ENCODE peak calls at places on chromosomes 16 and 17, in seven cellular contexts. W is fibroblast of lung, U is body of pancreas, P is GM13977, K is glutamatergic neuron, V is progenitor cell of endocrine pancreas, T is adrenal gland. S is an unnamed sample.

GRCh38 chr17:17722081-17722905 is 41.0 kb downstream of the RAI1 start:
- DNase-seq in T (peak; percentile 75), P (peak; percentile 49), K (peak; percentile 52), V (no peak), W (peak; percentile 61), U (no peak), S (peak; percentile 25)

GRCh38 chr17:67324330-67324729 is 42.0 kb downstream of the PSMD12 start:
- DNase-seq in U (no peak), P (no peak), K (no peak), T (peak; percentile 24), W (no peak), V (no peak), S (no peak)

GRCh38 chr16:68475071-68475470 is 26.8 kb upstream of the SMPD3 start:
- DNase-seq in K (no peak), U (no peak), W (no peak), V (no peak), P (no peak), T (no peak), S (no peak)

GRCh38 chr17:57187391-57187790 is 68.9 kb upstream of the MSI2 start:
- DNase-seq in K (no peak), U (no peak), V (no peak), W (no peak), T (no peak), P (no peak), S (no peak)

GRCh38 chr17:5485270-5486205 is at the start of gene DERL2:
- DNase-seq in V (no peak), W (peak; percentile 36), T (no peak), U (no peak), P (no peak), K (no peak), S (no peak)

GRCh38 chr16:22035094-22035675 is 27.3 kb downstream of the MOSMO start:
- DNase-seq in W (no peak), K (no peak), U (no peak), T (no peak), P (peak; percentile 34), V (no peak), S (no peak)

GRCh38 chr17:63601439-63602371 is 1.0 kb downstream of the TACO1 start:
- DNase-seq in V (no peak), U (no peak), W (peak; percentile 29), P (peak; percentile 23), K (no peak), T (no peak), S (no peak)

GRCh38 chr17:245020-245419 is 63.6 kb upstream of the DOC2B start:
- DNase-seq in U (peak; percentile 2), T (no peak), V (no peak), K (no peak), P (no peak), W (no peak), S (no peak)

GRCh38 chr17:27668488-27668823 is 37.5 kb downstream of the LGALS9 start:
- DNase-seq in V (no peak), P (no peak), U (no peak), K (peak; percentile 3), T (no peak), W (no peak), S (no peak)

GRCh38 chr17:33292981-33293867 is at the start of gene ASIC2:
- DNase-seq in T (peak; percentile 65), V (peak; percentile 25), P (peak; percentile 24), U (no peak), K (peak; percentile 67), W (peak; percentile 63), S (peak; percentile 36)
- TF ChIP-seq CTCF in T (no peak), V (no peak), P (no peak), U (no peak), K (no peak), W (no peak), S (no peak)

GRCh38 chr17:82029990-82030469 is 1.4 kb upstream of the RAC3 start:
- DNase-seq in V (no peak), T (no peak), W (no peak), K (no peak), P (no peak), U (no peak), S (no peak)

GRCh38 chr17:82029391-82029790 is 2.1 kb upstream of the RAC3 start:
- DNase-seq in P (no peak), V (no peak), U (no peak), W (no peak), K (no peak), T (no peak), S (no peak)

GRCh38 chr17:82028966-82029365 is 2.5 kb upstream of the RAC3 start:
- DNase-seq in T (no peak), P (no peak), U (no peak), V (no peak), K (no peak), W (no peak), S (no peak)

GRCh38 chr17:82030470-82031302 is 792 bp upstream of the RAC3 start:
- DNase-seq in T (peak; percentile 90), U (peak; percentile 86), W (peak; percentile 76), P (peak; percentile 89), V (peak; percentile 85), K (peak; percentile 94), S (peak; percentile 92)

DNA sequence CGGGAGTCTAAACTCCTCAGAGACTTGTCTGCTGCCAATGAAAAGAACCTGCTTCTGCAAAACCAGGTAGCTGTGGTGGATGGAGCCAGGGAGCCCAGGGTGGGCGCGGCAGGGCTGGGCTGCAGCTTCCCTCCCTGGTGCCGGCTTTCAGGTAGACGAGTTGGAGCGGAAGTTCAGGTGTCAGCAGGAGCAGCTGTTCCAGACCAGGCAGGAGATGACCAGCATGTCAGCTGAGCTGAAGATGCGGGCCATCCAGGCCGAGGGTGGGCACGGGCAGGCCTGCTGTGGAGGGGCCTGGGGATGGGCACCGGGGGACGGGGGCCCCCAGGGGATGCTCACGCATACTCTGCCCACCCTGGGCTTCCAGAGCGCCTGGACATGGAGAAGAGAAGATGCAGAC is 3.2 kb upstream of the RAC3 start:
- DNase-seq in W (no peak), P (no peak), T (no peak), U (no peak), V (no peak), K (no peak), S (no peak)
- TF ChIP-seq CTCF in W (no peak), P (no peak), T (no peak), U (no peak), V (no peak), K (no peak), S (no peak)

DNA sequence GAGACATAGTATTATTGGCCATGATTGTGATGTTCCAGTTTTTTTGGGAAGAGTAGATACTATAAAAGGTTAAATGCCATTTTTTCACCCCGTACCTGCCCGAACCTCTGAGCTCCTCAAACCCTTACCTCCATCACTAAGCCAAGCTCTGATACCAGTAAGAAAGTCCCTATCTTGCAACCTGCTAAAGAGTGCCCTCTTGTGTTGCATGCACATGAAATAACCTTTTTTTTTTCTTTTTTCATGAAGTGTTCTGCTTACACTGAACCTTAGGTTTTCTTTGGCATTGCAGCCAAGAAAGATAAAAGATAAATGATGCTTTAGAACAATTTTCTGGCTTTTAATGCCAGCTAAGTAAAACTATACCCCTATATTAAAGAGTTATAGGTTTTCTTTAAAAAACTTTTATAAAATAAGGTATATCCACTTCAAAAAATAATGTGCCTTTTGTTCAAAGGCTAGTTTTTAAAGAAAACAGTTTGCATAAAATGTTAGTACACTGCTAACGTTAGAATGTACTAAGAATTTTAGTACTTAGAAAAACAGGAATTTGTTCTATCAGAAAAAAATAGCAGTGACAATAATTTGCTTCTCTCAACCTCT is 295.3 kb upstream of the PMFBP1 start:
- DNase-seq in T (no peak), W (peak; percentile 58), U (no peak), K (no peak), V (no peak), P (peak; percentile 23), S (peak; percentile 10)
- TF ChIP-seq CTCF in T (peak; percentile 58), W (peak; percentile 73), U (peak; percentile 66), K (no peak), V (peak; percentile 71), P (peak; percentile 64), S (peak; percentile 36)

GRCh38 chr17:81397314-81398169 is 2.3 kb downstream of the BAHCC1 start:
- DNase-seq in P (no peak), T (no peak), U (peak; percentile 60), W (peak; percentile 67), V (peak; percentile 71), K (peak; percentile 86), S (peak; percentile 84)
- TF ChIP-seq CTCF in P (no peak), T (peak; percentile 19), U (peak; percentile 27), W (no peak), V (peak; percentile 58), K (peak; percentile 55), S (peak; percentile 55)

DNA sequence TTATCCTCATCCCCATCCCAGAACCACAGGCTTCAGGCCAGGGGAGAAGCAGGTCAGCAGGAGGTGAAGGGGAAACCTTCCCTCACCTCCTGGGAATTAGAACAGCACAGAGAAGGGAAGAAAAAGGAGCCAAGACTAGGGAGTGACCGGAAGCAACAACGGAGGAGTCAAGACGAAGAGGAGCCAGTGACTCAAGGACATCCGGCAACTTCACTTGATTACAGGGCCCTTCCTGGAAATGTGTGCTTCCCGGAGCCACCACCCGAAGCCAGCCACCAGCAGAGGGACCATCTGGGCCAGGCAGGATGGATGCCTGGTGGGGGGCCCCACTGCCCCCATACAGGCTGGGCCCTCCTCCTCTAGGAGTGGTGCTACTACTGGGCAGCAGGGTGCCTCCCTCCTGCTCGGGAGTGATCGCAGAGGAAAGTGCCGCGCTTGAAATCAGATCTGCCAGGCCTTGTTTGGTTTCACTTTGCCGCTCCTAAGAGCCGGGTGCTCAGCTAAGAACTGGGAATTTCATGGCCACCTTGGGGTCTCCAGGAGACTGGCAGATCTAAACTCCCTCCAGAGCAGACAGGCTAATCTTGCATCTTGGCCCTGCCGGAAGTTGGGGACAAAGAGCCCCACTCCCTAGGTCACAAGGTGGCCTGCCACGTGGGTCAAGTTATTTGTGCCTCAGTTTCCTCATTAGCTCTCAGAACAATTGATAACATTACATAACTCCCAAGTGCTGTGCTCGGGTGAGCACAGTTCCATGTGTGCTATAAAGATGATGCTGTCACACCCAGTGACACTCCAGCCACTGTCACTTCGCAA is 6.6 kb downstream of the CDC42EP4 start:
- DNase-seq in V (no peak), P (no peak), T (peak; percentile 90), K (no peak), U (peak; percentile 64), W (peak; percentile 79), S (peak; percentile 47)
- TF ChIP-seq CTCF in V (peak; percentile 26), P (no peak), T (peak; percentile 34), K (no peak), U (peak; percentile 27), W (peak; percentile 37), S (no peak)

DNA sequence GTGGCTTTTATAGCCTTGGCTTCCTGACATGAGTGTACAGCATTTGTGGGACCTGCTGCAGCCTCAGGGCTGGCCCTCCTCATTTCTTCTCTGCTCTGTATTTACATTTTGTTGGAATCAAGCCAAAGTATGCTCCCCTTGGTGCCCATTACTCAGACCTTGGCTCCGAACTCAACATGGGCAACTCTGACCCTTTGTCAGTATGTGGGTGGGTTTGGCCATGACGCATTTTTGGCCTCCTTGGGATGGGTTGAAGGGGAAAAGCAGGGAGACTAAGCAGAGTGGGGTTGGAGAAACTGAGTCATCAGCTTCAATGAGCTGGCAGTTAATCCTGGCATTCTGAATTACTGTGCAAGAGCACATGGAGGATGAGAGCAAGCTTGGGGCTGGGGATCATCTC is 119.1 kb upstream of the EEF2KMT start:
- DNase-seq in W (no peak), V (no peak), T (no peak), K (no peak), P (no peak), U (no peak), S (no peak)
- TF ChIP-seq CTCF in W (no peak), V (no peak), T (no peak), K (no peak), P (no peak), U (no peak), S (no peak)

S was measured in endothelial cell.